ENCODE peak calls at places on chromosomes 2 and 18, in six cellular contexts. One of them, this sample, is unnamed.

GRCh38 chr18:36899289-36899688 is 70.4 kb downstream of the KIAA1328 start:
- DNase-seq in right lobe of liver: no peak
- DNase-seq in IMR-90: peak; percentile 27
- DNase-seq in CD8-positive, alpha-beta memory T cell: no peak
- DNase-seq in small intestine: peak; percentile 62
- DNase-seq in adipocyte: no peak
- DNase-seq in this sample: no peak

GRCh38 chr2:127407091-127407490 is 11.1 kb upstream of the PROC start:
- DNase-seq in IMR-90: no peak
- DNase-seq in small intestine: no peak
- DNase-seq in CD8-positive, alpha-beta memory T cell: no peak
- DNase-seq in right lobe of liver: no peak
- DNase-seq in adipocyte: no peak
- DNase-seq in this sample: no peak

GRCh38 chr18:79242246-79242645 is 153.5 kb upstream of the NFATC1 start:
- DNase-seq in IMR-90: peak; percentile 4
- DNase-seq in CD8-positive, alpha-beta memory T cell: no peak
- DNase-seq in right lobe of liver: no peak
- DNase-seq in adipocyte: no peak
- DNase-seq in small intestine: no peak
- DNase-seq in this sample: no peak

GRCh38 chr2:221447310-221447709 is 124.8 kb downstream of the EPHA4 start:
- DNase-seq in CD8-positive, alpha-beta memory T cell: no peak
- DNase-seq in adipocyte: no peak
- DNase-seq in IMR-90: peak; percentile 41
- DNase-seq in right lobe of liver: no peak
- DNase-seq in small intestine: no peak
- DNase-seq in this sample: no peak

GRCh38 chr2:56713161-56713676 is 529.4 kb downstream of the CCDC85A start:
- DNase-seq in adipocyte: peak; percentile 87
- DNase-seq in small intestine: no peak
- DNase-seq in IMR-90: peak; percentile 16
- DNase-seq in CD8-positive, alpha-beta memory T cell: no peak
- DNase-seq in right lobe of liver: no peak
- DNase-seq in this sample: no peak

GRCh38 chr2:43227830-43228280 is 1.4 kb upstream of the ZFP36L2 start:
- DNase-seq in adipocyte: no peak
- DNase-seq in small intestine: peak; percentile 90
- DNase-seq in CD8-positive, alpha-beta memory T cell: no peak
- DNase-seq in right lobe of liver: peak; percentile 84
- DNase-seq in IMR-90: peak; percentile 46
- DNase-seq in this sample: no peak

GRCh38 chr2:234463626-234464290 is 33.1 kb downstream of the ARL4C start:
- DNase-seq in CD8-positive, alpha-beta memory T cell: peak; percentile 84
- DNase-seq in right lobe of liver: no peak
- DNase-seq in IMR-90: peak; percentile 76
- DNase-seq in adipocyte: no peak
- DNase-seq in small intestine: peak; percentile 59
- DNase-seq in this sample: peak; percentile 29

GRCh38 chr2:54386993-54387590 is 69.0 kb upstream of the SPTBN1 start:
- DNase-seq in adipocyte: peak; percentile 7
- DNase-seq in right lobe of liver: no peak
- DNase-seq in IMR-90: peak; percentile 63
- DNase-seq in CD8-positive, alpha-beta memory T cell: no peak
- DNase-seq in small intestine: no peak
- DNase-seq in this sample: no peak

GRCh38 chr2:112181571-112182290 is 43.5 kb downstream of the FBLN7 start:
- DNase-seq in right lobe of liver: no peak
- DNase-seq in CD8-positive, alpha-beta memory T cell: peak; percentile 58
- DNase-seq in small intestine: peak; percentile 12
- DNase-seq in IMR-90: no peak
- DNase-seq in adipocyte: no peak
- DNase-seq in this sample: no peak

GRCh38 chr2:18788590-18788989 is 199.2 kb upstream of the NT5C1B start:
- DNase-seq in small intestine: no peak
- DNase-seq in right lobe of liver: peak; percentile 52
- DNase-seq in IMR-90: peak; percentile 14
- DNase-seq in CD8-positive, alpha-beta memory T cell: no peak
- DNase-seq in adipocyte: no peak
- DNase-seq in this sample: no peak

GRCh38 chr2:2879776-2880175 is 497.8 kb downstream of the EIPR1 start:
- DNase-seq in adipocyte: no peak
- DNase-seq in right lobe of liver: no peak
- DNase-seq in small intestine: no peak
- DNase-seq in IMR-90: no peak
- DNase-seq in CD8-positive, alpha-beta memory T cell: no peak
- DNase-seq in this sample: no peak

GRCh38 chr2:127086800-127087737 is 19.9 kb downstream of the BIN1 start:
- DNase-seq in CD8-positive, alpha-beta memory T cell: no peak
- DNase-seq in IMR-90: peak; percentile 88
- DNase-seq in adipocyte: peak; percentile 66
- DNase-seq in right lobe of liver: no peak
- DNase-seq in small intestine: no peak
- DNase-seq in this sample: peak; percentile 75

GRCh38 chr2:95269036-95269680 is 5.1 kb upstream of the PROM2 start:
- DNase-seq in IMR-90: no peak
- DNase-seq in adipocyte: no peak
- DNase-seq in CD8-positive, alpha-beta memory T cell: peak; percentile 15
- DNase-seq in right lobe of liver: peak; percentile 25
- DNase-seq in small intestine: no peak
- DNase-seq in this sample: no peak

GRCh38 chr2:24540011-24540477 is 49.0 kb downstream of the NCOA1 start:
- DNase-seq in right lobe of liver: no peak
- DNase-seq in CD8-positive, alpha-beta memory T cell: no peak
- DNase-seq in IMR-90: no peak
- DNase-seq in small intestine: no peak
- DNase-seq in adipocyte: peak; percentile 42
- DNase-seq in this sample: no peak

GRCh38 chr2:232624554-232624842 is 8.9 kb upstream of the EFHD1 start:
- DNase-seq in IMR-90: no peak
- DNase-seq in small intestine: no peak
- DNase-seq in adipocyte: peak; percentile 51
- DNase-seq in right lobe of liver: no peak
- DNase-seq in CD8-positive, alpha-beta memory T cell: no peak
- DNase-seq in this sample: no peak

GRCh38 chr2:213846856-213847255 is 562.6 kb downstream of the SPAG16 start:
- DNase-seq in IMR-90: no peak
- DNase-seq in small intestine: no peak
- DNase-seq in CD8-positive, alpha-beta memory T cell: no peak
- DNase-seq in right lobe of liver: no peak
- DNase-seq in adipocyte: peak; percentile 57
- DNase-seq in this sample: no peak

GRCh38 chr2:46978696-46979095 is 63.1 kb upstream of the MCFD2 start:
- DNase-seq in CD8-positive, alpha-beta memory T cell: no peak
- DNase-seq in right lobe of liver: no peak
- DNase-seq in adipocyte: no peak
- DNase-seq in IMR-90: no peak
- DNase-seq in small intestine: no peak
- DNase-seq in this sample: no peak

GRCh38 chr2:25430556-25430955 is 88.8 kb upstream of the DNMT3A start:
- DNase-seq in small intestine: no peak
- DNase-seq in adipocyte: no peak
- DNase-seq in right lobe of liver: no peak
- DNase-seq in IMR-90: no peak
- DNase-seq in CD8-positive, alpha-beta memory T cell: no peak
- DNase-seq in this sample: no peak

GRCh38 chr2:24359129-24359528 is 1.2 kb downstream of the ITSN2 start:
- DNase-seq in small intestine: no peak
- DNase-seq in right lobe of liver: no peak
- DNase-seq in IMR-90: no peak
- DNase-seq in CD8-positive, alpha-beta memory T cell: no peak
- DNase-seq in adipocyte: no peak
- DNase-seq in this sample: no peak

GRCh38 chr2:120988051-120988707 is 252.5 kb downstream of the GLI2 start:
- DNase-seq in CD8-positive, alpha-beta memory T cell: no peak
- DNase-seq in IMR-90: no peak
- DNase-seq in right lobe of liver: peak; percentile 35
- DNase-seq in adipocyte: no peak
- DNase-seq in small intestine: no peak
- DNase-seq in this sample: no peak

GRCh38 chr2:8303322-8303832 is 378.5 kb upstream of the ID2 start:
- DNase-seq in adipocyte: no peak
- DNase-seq in IMR-90: no peak
- DNase-seq in CD8-positive, alpha-beta memory T cell: peak; percentile 90
- DNase-seq in right lobe of liver: no peak
- DNase-seq in small intestine: peak; percentile 61
- DNase-seq in this sample: peak; percentile 81

GRCh38 chr2:8413589-8414135 is 268.2 kb upstream of the ID2 start:
- DNase-seq in small intestine: peak; percentile 92
- DNase-seq in IMR-90: peak; percentile 17
- DNase-seq in CD8-positive, alpha-beta memory T cell: no peak
- DNase-seq in adipocyte: no peak
- DNase-seq in right lobe of liver: peak; percentile 88
- DNase-seq in this sample: peak; percentile 60

GRCh38 chr2:133843091-133843490 is 274.8 kb upstream of the NCKAP5 start:
- DNase-seq in CD8-positive, alpha-beta memory T cell: no peak
- DNase-seq in small intestine: no peak
- DNase-seq in IMR-90: peak; percentile 44
- DNase-seq in right lobe of liver: no peak
- DNase-seq in adipocyte: peak; percentile 85
- DNase-seq in this sample: no peak

GRCh38 chr18:26103579-26103978 is 13.2 kb upstream of the SS18 start:
- DNase-seq in CD8-positive, alpha-beta memory T cell: no peak
- DNase-seq in IMR-90: no peak
- DNase-seq in adipocyte: no peak
- DNase-seq in right lobe of liver: no peak
- DNase-seq in small intestine: peak; percentile 4
- DNase-seq in this sample: peak; percentile 13

GRCh38 chr2:77522883-77523282 is 707 bp upstream of the LRRTM4 start:
- DNase-seq in CD8-positive, alpha-beta memory T cell: no peak
- DNase-seq in adipocyte: no peak
- DNase-seq in IMR-90: no peak
- DNase-seq in small intestine: no peak
- DNase-seq in right lobe of liver: no peak
- DNase-seq in this sample: no peak

DNA sequence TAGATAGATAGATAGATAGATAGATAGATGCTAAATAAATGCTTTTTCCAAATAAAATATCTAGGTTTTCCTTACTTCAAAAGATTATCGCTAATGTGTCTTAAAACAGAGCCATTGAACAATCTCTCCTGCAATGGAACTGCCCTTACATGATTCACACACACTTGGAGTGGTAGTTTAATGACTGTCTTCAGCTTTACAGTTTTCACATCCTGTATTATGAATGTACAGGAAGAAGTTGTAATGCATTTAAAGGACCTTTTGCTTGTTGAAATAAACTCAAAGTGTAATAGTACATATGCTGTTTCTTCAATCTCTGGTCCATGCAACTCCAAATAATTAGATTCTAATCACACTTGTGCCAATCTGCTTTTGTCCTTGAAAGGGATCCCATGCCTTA is 797.6 kb upstream of the CDH2 start:
- DNase-seq in right lobe of liver: no peak
- DNase-seq in CD8-positive, alpha-beta memory T cell: no peak
- DNase-seq in adipocyte: no peak
- DNase-seq in small intestine: no peak
- DNase-seq in IMR-90: peak; percentile 38
- DNase-seq in this sample: no peak
- H3K4me1 ChIP-seq in right lobe of liver: no peaks in the 10 kb centered on the region
- H3K4me1 ChIP-seq in CD8-positive, alpha-beta memory T cell: no peaks in the 10 kb centered on the region
- H3K4me1 ChIP-seq in adipocyte: no peaks in the 10 kb centered on the region
- H3K4me1 ChIP-seq in small intestine: no peaks in the 10 kb centered on the region
- H3K4me1 ChIP-seq in IMR-90: no peaks in the 10 kb centered on the region
- H3K4me1 ChIP-seq in this sample: no peaks in the 10 kb centered on the region

GRCh38 chr2:197233473-197233872 is 77.1 kb downstream of the ANKRD44 start:
- DNase-seq in CD8-positive, alpha-beta memory T cell: no peak
- DNase-seq in right lobe of liver: no peak
- DNase-seq in IMR-90: no peak
- DNase-seq in small intestine: no peak
- DNase-seq in adipocyte: no peak
- DNase-seq in this sample: no peak
- H3K4me1 ChIP-seq in CD8-positive, alpha-beta memory T cell: peaks cover 96% of the 10 kb centered on the region
- H3K4me1 ChIP-seq in right lobe of liver: no peaks in the 10 kb centered on the region
- H3K4me1 ChIP-seq in IMR-90: peaks cover 3% of the 10 kb centered on the region
- H3K4me1 ChIP-seq in small intestine: no peaks in the 10 kb centered on the region
- H3K4me1 ChIP-seq in adipocyte: peaks cover 13% of the 10 kb centered on the region
- H3K4me1 ChIP-seq in this sample: peaks cover 36% of the 10 kb centered on the region

DNA sequence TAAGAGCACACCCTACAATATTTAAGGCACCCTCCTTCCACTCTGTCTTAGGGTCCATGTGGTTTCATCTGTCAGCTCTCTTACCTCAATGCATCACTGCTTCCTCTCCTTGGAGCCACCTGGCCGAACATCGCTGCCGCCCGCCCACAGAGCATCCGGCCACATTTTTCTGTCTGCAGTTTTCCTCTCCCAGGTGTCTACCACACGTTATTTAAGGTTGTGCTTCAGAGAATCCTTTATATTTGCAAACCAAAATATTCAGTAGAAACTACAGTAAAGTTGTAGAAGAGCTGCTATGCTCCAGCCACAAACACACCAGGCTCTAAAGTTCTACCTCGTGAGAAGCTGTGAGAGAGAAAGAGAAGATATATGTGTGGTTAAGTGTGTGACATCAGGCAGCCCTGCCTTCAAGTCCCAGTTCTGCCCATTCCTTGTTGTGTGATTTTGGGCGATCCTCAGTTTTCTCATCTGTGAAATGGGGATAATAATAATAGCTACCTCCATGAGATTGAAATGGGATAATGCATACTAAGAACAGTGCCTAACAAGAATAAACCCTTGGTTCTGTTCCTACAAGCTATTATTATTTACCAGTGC is 4.9 kb upstream of the STK17B start:
- DNase-seq in adipocyte: no peak
- DNase-seq in right lobe of liver: no peak
- DNase-seq in small intestine: peak; percentile 72
- DNase-seq in CD8-positive, alpha-beta memory T cell: peak; percentile 96
- DNase-seq in IMR-90: no peak
- DNase-seq in this sample: peak; percentile 77
- H3K4me1 ChIP-seq in adipocyte: peaks cover 3% of the 10 kb centered on the region
- H3K4me1 ChIP-seq in right lobe of liver: no peaks in the 10 kb centered on the region
- H3K4me1 ChIP-seq in small intestine: no peaks in the 10 kb centered on the region
- H3K4me1 ChIP-seq in CD8-positive, alpha-beta memory T cell: peaks cover 88% of the 10 kb centered on the region
- H3K4me1 ChIP-seq in IMR-90: no peaks in the 10 kb centered on the region
- H3K4me1 ChIP-seq in this sample: no peaks in the 10 kb centered on the region

GRCh38 chr2:27795868-27796277 is 24.4 kb downstream of the MRPL33 start:
- DNase-seq in IMR-90: no peak
- DNase-seq in CD8-positive, alpha-beta memory T cell: no peak
- DNase-seq in small intestine: no peak
- DNase-seq in right lobe of liver: no peak
- DNase-seq in adipocyte: no peak
- DNase-seq in this sample: no peak
- H3K4me1 ChIP-seq in IMR-90: peaks cover 52% of the 10 kb centered on the region
- H3K4me1 ChIP-seq in CD8-positive, alpha-beta memory T cell: no peaks in the 10 kb centered on the region
- H3K4me1 ChIP-seq in small intestine: no peaks in the 10 kb centered on the region
- H3K4me1 ChIP-seq in right lobe of liver: no peaks in the 10 kb centered on the region
- H3K4me1 ChIP-seq in adipocyte: peaks cover 41% of the 10 kb centered on the region
- H3K4me1 ChIP-seq in this sample: peaks cover 3% of the 10 kb centered on the region

DNA sequence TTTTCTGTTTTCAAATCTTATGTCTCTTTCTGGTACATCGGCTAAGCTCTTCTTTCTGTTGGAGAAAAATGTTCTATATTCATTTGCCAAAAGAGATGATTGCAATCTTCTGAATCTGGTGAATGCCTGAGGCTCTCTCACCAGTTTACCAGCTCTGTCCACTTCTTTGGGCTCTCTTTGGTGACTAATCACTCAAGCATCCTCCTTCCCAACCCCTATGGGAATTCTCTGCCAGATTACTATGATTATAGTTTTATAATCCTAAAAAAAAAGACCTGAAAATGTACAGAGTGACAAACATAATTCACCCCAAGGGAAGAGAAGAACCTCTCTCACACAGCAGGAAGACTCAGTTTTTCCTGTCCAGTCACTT is 187.3 kb downstream of the CAMKMT start:
- DNase-seq in right lobe of liver: no peak
- DNase-seq in IMR-90: peak; percentile 78
- DNase-seq in CD8-positive, alpha-beta memory T cell: no peak
- DNase-seq in adipocyte: peak; percentile 80
- DNase-seq in small intestine: no peak
- DNase-seq in this sample: no peak
- H3K4me1 ChIP-seq in right lobe of liver: peaks cover 23% of the 10 kb centered on the region
- H3K4me1 ChIP-seq in IMR-90: peaks cover 3% of the 10 kb centered on the region
- H3K4me1 ChIP-seq in CD8-positive, alpha-beta memory T cell: no peaks in the 10 kb centered on the region
- H3K4me1 ChIP-seq in adipocyte: peaks cover 29% of the 10 kb centered on the region
- H3K4me1 ChIP-seq in small intestine: no peaks in the 10 kb centered on the region
- H3K4me1 ChIP-seq in this sample: no peaks in the 10 kb centered on the region